ENCODE peak calls at places on chromosome 16, in ten cellular contexts. X, J, K, A, Y, D, L, N, O and M are unnamed samples.

GRCh38 chr16:83887088-83887487 is 11.8 kb upstream of the MLYCD start:
- DNase-seq in X (no peak), J (no peak), K (no peak), A (no peak), Y (peak; percentile 45), D (no peak), L (no peak), N (no peak), O (peak; percentile 21), M (no peak)

GRCh38 chr16:59195242-59195641 is 461.1 kb upstream of the GOT2 start:
- DNase-seq in X (no peak), J (no peak), K (no peak), A (no peak), Y (no peak), D (no peak), L (no peak), N (no peak), O (no peak), M (no peak)

GRCh38 chr16:50747206-50747956 is 5.5 kb downstream of the CYLD start:
- DNase-seq in X (peak; percentile 10), J (no peak), K (no peak), A (no peak), Y (no peak), D (no peak), L (no peak), N (peak; percentile 39), O (no peak), M (peak; percentile 57)

GRCh38 chr16:89290887-89291286 is 73.4 kb downstream of the ZNF778 start:
- DNase-seq in X (no peak), J (no peak), K (no peak), A (no peak), Y (no peak), D (no peak), L (peak; percentile 93), N (no peak), O (no peak), M (no peak)

GRCh38 chr16:2005646-2006045 is 4.0 kb downstream of the ZNF598 start:
- DNase-seq in X (no peak), J (no peak), K (no peak), A (no peak), Y (no peak), D (no peak), L (no peak), N (no peak), O (no peak), M (no peak)

GRCh38 chr16:15765880-15766279 is 90.9 kb downstream of the MYH11 start:
- DNase-seq in X (no peak), J (no peak), K (no peak), A (no peak), Y (peak; percentile 19), D (no peak), L (peak; percentile 56), N (no peak), O (no peak), M (peak; percentile 74)

GRCh38 chr16:77457046-77457445 is 22.2 kb upstream of the ADAMTS18 start:
- DNase-seq in X (peak; percentile 25), J (no peak), K (no peak), A (no peak), Y (no peak), D (no peak), L (peak; percentile 49), N (no peak), O (peak; percentile 64), M (no peak)

GRCh38 chr16:77951788-77952187 is 70.6 kb upstream of the CLEC3A start:
- DNase-seq in X (no peak), J (no peak), K (no peak), A (no peak), Y (no peak), D (no peak), L (peak; percentile 54), N (peak; percentile 16), O (no peak), M (peak; percentile 21)

GRCh38 chr16:88838566-88838965 is 18.2 kb downstream of the GALNS start:
- DNase-seq in X (no peak), J (no peak), K (peak; percentile 9), A (no peak), Y (no peak), D (no peak), L (no peak), N (no peak), O (no peak), M (no peak)

GRCh38 chr16:49021136-49021535 is 260.5 kb downstream of the CBLN1 start:
- DNase-seq in X (peak; percentile 88), J (no peak), K (no peak), A (no peak), Y (no peak), D (no peak), L (no peak), N (peak; percentile 61), O (no peak), M (no peak)

GRCh38 chr16:17784073-17784472 is 313.3 kb upstream of the XYLT1 start:
- DNase-seq in X (peak; percentile 67), J (no peak), K (no peak), A (no peak), Y (no peak), D (no peak), L (peak; percentile 11), N (no peak), O (no peak), M (no peak)

GRCh38 chr16:70163596-70163995 is 10.0 kb upstream of the CLEC18C start:
- DNase-seq in X (no peak), J (no peak), K (no peak), A (no peak), Y (no peak), D (no peak), L (peak; percentile 81), N (no peak), O (peak; percentile 55), M (no peak)

GRCh38 chr16:82882982-82883863 is 256.5 kb downstream of the CDH13 start:
- DNase-seq in X (no peak), J (no peak), K (no peak), A (no peak), Y (no peak), D (no peak), L (no peak), N (no peak), O (no peak), M (no peak)

GRCh38 chr16:49856741-49857330 is 924 bp upstream of the ZNF423 start:
- DNase-seq in X (peak; percentile 87), J (no peak), K (peak; percentile 83), A (peak; percentile 78), Y (peak; percentile 82), D (no peak), L (peak; percentile 87), N (peak; percentile 42), O (peak; percentile 91), M (no peak)

GRCh38 chr16:71885261-71885650 is 1.3 kb upstream of the ZNF821 start:
- DNase-seq in X (no peak), J (no peak), K (no peak), A (no peak), Y (no peak), D (no peak), L (no peak), N (no peak), O (no peak), M (no peak)

GRCh38 chr16:88323041-88323440 is 59.7 kb upstream of the ZNF469 start:
- DNase-seq in X (no peak), J (no peak), K (no peak), A (no peak), Y (no peak), D (no peak), L (no peak), N (no peak), O (no peak), M (no peak)

GRCh38 chr16:7137560-7138330 is 194.9 kb upstream of the RBFOX1 start:
- DNase-seq in X (no peak), J (no peak), K (no peak), A (no peak), Y (no peak), D (no peak), L (no peak), N (no peak), O (no peak), M (no peak)

GRCh38 chr16:67169642-67170167 is 633 bp upstream of the NOL3 start:
- DNase-seq in X (peak; percentile 17), J (no peak), K (peak; percentile 57), A (no peak), Y (peak; percentile 28), D (no peak), L (peak; percentile 88), N (no peak), O (peak; percentile 87), M (no peak)